ENCODE peak calls at places on chromosome X, in four cellular contexts. O is HEK293T, T is HepG2, E is K562. I is an unnamed sample.
A peak's percentile ranks its signal among the peaks of the same experiment; 100 is the strongest.

GRCh38 chrX:63012574-63012973 is 338.6 kb downstream of the SPIN4 start:
- DNase-seq in O (no peak), T (no peak), E (no peak), I (no peak)

GRCh38 chrX:123731258-123731986 is 1.4 kb downstream of the THOC2 start:
- DNase-seq in O (peak; percentile 36), T (no peak), E (peak; percentile 32), I (no peak)

GRCh38 chrX:16822723-16823122 is 36.5 kb downstream of the TXLNG start:
- DNase-seq in O (no peak), T (no peak), E (no peak), I (no peak)

GRCh38 chrX:54494166-54494969 is 1.7 kb downstream of the FGD1 start:
- DNase-seq in O (no peak), T (no peak), E (no peak), I (no peak)

GRCh38 chrX:132173647-132174046 is 45.6 kb downstream of the RAP2C start:
- DNase-seq in O (no peak), T (no peak), E (no peak), I (no peak)

GRCh38 chrX:18613930-18614639 is 57.8 kb downstream of the RS1 start:
- DNase-seq in O (no peak), T (no peak), E (no peak), I (no peak)

GRCh38 chrX:13898084-13898483 is 81.2 kb upstream of the GPM6B start:
- DNase-seq in O (no peak), T (no peak), E (no peak), I (peak; percentile 16)

GRCh38 chrX:39157006-39157405 is 355.7 kb downstream of the MID1IP1 start:
- DNase-seq in O (no peak), T (no peak), E (no peak), I (no peak)

GRCh38 chrX:21645437-21646220 is 12.5 kb downstream of the KLHL34 start:
- DNase-seq in O (no peak), T (no peak), E (no peak), I (no peak)

GRCh38 chrX:63657821-63658220 is 127.2 kb downstream of the ARHGEF9 start:
- DNase-seq in O (no peak), T (no peak), E (no peak), I (no peak)

GRCh38 chrX:56248492-56248891 is 16.3 kb downstream of the KLF8 start:
- DNase-seq in O (peak; percentile 63), T (peak; percentile 5), E (peak; percentile 40), I (peak; percentile 45)

GRCh38 chrX:47093248-47093647 is 15.0 kb downstream of the RGN start:
- DNase-seq in O (no peak), T (no peak), E (no peak), I (no peak)

GRCh38 chrX:20477836-20478532 is 211.3 kb upstream of the RPS6KA3 start:
- DNase-seq in O (no peak), T (no peak), E (no peak), I (no peak)

DNA sequence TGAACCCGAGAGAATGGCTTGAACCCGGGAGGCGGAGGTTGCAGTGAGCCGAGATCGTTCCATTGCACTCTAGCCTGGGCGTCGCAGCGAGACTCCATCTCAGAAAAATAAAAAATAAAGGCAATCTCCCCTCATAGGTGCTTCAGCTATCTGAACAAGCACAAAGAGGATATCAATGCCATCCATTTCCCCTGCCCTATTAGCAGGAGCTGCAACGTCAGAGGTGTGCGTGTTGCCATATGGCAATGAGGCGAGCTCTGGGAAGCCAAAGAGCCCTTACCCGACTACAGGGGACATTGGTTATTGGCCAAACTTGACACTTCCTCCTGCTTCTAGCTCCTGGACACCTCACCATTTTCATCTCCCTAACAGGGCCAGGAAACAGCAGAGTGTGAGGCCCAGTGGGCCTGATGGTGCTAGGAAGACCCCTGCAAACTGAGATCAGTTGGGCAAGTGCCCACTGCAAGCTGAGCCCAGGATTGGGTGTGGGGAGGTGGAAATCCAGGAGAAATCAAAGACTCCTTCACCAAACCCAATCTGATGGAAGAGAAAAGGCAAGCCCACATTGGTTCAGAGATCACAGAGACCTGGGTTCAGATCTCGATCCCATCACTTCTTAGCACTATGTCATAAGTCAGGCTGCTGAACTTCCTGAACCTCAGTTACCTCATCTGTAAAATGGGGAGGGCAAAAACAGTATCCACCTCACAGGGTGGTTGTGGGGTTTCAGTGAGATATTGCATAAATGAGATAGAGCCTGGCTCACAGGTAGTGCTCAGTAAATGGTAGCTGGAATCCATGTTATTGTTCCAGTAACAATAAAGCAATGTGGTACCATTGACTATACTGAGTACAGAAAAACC is 21.2 kb downstream of the SLC25A5 start:
- DNase-seq in O (no peak), T (no peak), E (no peak), I (no peak)
- TF ChIP-seq ELF4 in O (no peak), T (no peak), E (no peak), I (no peak)

GRCh38 chrX:71974916-71975315 is 64.3 kb downstream of the NHSL2 start:
- DNase-seq in O (no peak), T (no peak), E (no peak), I (no peak)

GRCh38 chrX:71976753-71977152 is 66.1 kb downstream of the NHSL2 start:
- DNase-seq in O (no peak), T (no peak), E (no peak), I (no peak)

DNA sequence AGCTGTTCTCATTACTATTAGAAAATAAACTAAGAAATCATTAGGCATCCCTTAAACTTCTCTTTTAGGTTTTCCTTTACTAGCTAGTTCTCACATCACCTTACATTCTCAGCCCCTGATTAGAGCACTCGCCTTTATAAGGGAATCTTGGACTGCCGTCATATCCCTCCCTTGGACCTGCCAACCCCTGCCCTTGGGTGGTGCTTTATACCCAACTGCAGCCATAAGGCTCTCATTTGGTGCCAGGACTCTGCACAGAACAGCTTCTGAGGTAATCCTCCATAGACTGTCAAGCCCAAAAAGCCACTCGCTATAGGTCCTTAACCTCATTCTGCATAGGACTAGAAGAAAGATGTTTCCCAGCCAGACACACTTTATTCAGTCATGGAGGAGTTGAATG is 67.5 kb downstream of the NHSL2 start:
- DNase-seq in O (no peak), T (no peak), E (no peak), I (no peak)
- TF ChIP-seq ELF4 in O (no peak), T (no peak), E (no peak), I (no peak)

DNA sequence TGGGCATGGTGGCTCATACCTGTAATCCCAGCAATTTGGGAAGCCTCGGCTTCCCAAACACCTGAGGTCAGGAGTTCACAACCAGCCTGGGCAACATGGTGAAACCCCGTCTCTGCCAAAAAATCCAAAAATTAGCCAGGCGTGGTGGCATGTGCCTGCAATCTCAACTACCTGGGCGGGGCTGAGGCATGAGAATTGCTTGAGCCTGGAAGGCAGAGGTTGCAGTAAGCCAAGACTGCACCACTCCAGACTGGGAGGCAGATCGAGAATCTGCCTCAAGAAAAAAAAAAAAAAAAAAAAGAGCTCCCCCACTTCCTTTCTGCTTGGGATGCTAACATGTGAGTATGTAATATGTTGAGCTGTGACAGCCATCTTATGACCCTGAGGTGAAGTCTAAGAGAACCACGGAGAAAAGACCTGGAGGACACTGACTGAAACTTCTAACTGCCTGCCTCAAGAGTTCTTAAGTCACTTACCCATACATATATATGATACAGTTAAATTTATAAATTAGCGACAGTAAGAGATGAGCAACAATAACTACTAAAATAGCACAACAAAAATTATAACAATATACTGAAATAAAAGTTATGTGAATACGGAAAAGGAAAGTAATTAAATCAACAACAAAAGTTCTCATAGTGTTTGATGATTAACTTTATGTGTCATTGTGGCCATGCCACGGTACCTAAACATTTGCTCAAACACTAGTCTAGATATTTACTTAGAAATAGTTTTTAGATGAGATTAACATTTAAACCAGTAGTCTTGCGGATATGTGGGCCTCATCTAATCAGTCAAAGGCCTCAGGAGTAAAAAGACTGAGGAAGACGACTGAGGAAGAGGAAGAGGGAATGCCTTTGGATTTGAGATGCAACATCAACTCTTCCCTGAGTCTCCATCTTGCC is 178.3 kb downstream of the OPHN1 start:
- DNase-seq in O (no peak), T (no peak), E (no peak), I (no peak)
- TF ChIP-seq ELF4 in O (no peak), T (no peak), E (no peak), I (no peak)

GRCh38 chrX:153688900-153689590 is 1.3 kb downstream of the SLC6A8 start:
- DNase-seq in O (no peak), T (no peak), E (peak; percentile 39), I (no peak)

GRCh38 chrX:153690466-153690865 is 2.7 kb downstream of the SLC6A8 start:
- DNase-seq in O (no peak), T (no peak), E (no peak), I (no peak)

GRCh38 chrX:153688071-153688470 is 345 bp downstream of the SLC6A8 start:
- DNase-seq in O (no peak), T (no peak), E (no peak), I (no peak)

GRCh38 chrX:153688534-153688899 is 791 bp downstream of the SLC6A8 start:
- DNase-seq in O (no peak), T (no peak), E (no peak), I (no peak)

DNA sequence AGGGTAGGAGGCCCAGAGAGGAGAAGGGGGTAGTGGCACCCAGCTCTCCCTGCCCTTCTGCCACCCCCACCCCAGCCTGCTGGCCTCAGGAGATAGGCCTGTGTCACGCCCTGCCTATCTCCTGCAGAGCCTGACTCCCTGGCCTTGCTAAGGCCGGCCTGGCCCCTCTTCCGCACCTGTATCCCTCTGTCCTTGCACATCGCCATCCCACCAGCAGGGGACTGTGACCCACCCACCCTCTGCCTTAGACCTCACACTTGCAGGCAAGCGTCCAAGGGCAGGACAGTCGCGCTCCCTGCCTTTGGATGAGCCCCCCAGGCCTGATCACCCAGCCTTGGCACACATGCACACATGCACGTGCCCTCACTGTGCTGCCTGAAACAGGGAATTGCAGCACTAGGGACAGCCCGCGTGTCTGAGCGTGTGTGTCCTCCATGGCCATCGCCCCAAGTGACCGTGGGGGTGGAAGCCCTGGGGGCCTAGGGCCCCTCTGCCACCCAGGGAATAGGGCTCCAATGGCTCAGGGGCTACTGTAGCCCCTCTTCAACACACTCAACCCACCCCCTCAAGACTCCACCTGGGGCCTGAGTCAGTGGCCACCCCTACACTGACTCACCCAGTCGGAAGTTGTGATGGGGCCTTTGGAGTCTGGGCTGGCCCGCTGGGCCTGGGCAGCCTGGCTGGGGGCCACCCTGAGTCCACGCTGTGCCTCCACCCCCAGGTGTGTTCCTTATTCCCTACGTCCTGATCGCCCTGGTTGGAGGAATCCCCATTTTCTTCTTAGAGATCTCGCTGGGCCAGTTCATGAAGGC is 2.1 kb downstream of the SLC6A8 start:
- DNase-seq in O (no peak), T (no peak), E (peak; percentile 60), I (peak; percentile 42)
- TF ChIP-seq ELF4 in O (no peak), T (no peak), E (no peak), I (no peak)

DNA sequence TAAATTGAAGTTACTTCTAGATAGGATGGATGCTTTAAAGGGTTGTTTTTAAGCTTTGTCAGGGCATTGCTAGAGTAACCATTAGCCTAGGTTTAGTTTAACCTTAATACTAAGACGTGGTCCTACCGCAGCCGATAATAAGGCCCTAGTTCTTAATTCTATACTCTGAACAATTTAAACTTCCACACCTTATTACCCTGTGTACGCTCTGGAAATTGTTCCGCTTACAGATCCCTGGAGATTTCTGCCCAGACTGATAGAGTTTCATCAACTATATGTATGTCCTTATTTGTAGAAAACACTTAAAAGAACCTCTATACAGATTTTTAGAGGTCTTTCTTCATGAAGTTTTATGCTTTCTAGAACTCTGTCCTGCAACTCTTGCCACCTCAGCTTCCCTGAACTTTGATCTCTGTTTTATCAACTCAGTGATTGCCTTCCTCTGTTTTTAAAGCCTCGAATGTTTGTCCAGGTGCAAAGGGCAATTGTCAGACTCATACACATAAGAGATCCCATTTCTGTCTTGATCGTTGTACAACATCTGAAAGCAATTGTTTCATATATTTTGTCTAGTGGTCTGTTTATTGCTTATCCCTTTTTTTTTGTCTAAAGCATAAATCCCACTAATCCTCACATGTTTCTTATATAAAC is 71.1 kb upstream of the VCX start:
- DNase-seq in O (no peak), T (peak; percentile 91), E (no peak), I (no peak)
- TF ChIP-seq ELF4 in O (no peak), T (no peak), E (no peak), I (no peak)

GRCh38 chrX:84046403-84046984 is 141.5 kb downstream of the RPS6KA6 start:
- DNase-seq in O (peak; percentile 33), T (peak; percentile 0), E (peak; percentile 9), I (peak; percentile 19)
- TF ChIP-seq ELF4 in O (no peak), T (no peak), E (no peak), I (no peak)